ENCODE peak calls at places on chromosomes 16 and 17, in six cellular contexts. W is fibroblast of pulmonary artery, H is OCI-LY7, I is fibroblast of lung, B is GM06990, F is body of pancreas. U is an unnamed sample.
A peak's percentile ranks its signal among the peaks of the same experiment; 100 is the strongest.

GRCh38 chr16:50273382-50273690 is 7.0 kb downstream of the ADCY7 start:
- DNase-seq in W (no peak), H (no peak), I (no peak), B (no peak), F (no peak), U (no peak)

GRCh38 chr17:75830168-75831031 is 13.8 kb downstream of the UNC13D start:
- DNase-seq in W (no peak), H (peak; percentile 55), I (no peak), B (no peak), F (no peak), U (no peak)

GRCh38 chr16:26261621-26262020 is 569.9 kb downstream of the HS3ST4 start:
- DNase-seq in W (no peak), H (no peak), I (no peak), B (no peak), F (no peak), U (no peak)

GRCh38 chr16:47316686-47317085 is 144.2 kb downstream of the ITFG1 start:
- DNase-seq in W (no peak), H (no peak), I (no peak), B (no peak), F (no peak), U (no peak)

GRCh38 chr17:13981881-13982280 is 87.4 kb upstream of the COX10 start:
- DNase-seq in W (no peak), H (no peak), I (no peak), B (no peak), F (no peak), U (no peak)

GRCh38 chr17:67475161-67475887 is 98.2 kb downstream of the PITPNC1 start:
- DNase-seq in W (peak; percentile 83), H (peak; percentile 85), I (peak; percentile 63), B (peak; percentile 68), F (peak; percentile 89), U (no peak)

GRCh38 chr17:46942441-46943217 is 19.7 kb downstream of the GOSR2 start:
- DNase-seq in W (peak; percentile 87), H (peak; percentile 79), I (peak; percentile 56), B (no peak), F (peak; percentile 65), U (no peak)

GRCh38 chr17:8121531-8122390 is 2.1 kb downstream of the HES7 start:
- DNase-seq in W (peak; percentile 44), H (peak; percentile 86), I (peak; percentile 60), B (peak; percentile 84), F (no peak), U (no peak)

GRCh38 chr17:77831497-77832179 is 126.9 kb upstream of the TNRC6C start:
- DNase-seq in W (peak; percentile 68), H (no peak), I (peak; percentile 87), B (no peak), F (no peak), U (no peak)

GRCh38 chr16:84507011-84507982 is 2.8 kb upstream of the MEAK7 start:
- DNase-seq in W (no peak), H (peak; percentile 89), I (no peak), B (peak; percentile 82), F (no peak), U (no peak)

GRCh38 chr16:56233795-56234566 is 42.7 kb downstream of the GNAO1 start:
- DNase-seq in W (no peak), H (no peak), I (no peak), B (no peak), F (no peak), U (no peak)

GRCh38 chr16:69371564-69371963 is 14.2 kb downstream of the TERF2 start:
- DNase-seq in W (no peak), H (peak; percentile 88), I (no peak), B (no peak), F (no peak), U (no peak)

GRCh38 chr17:79072544-79072943 is 2.1 kb upstream of the ENGASE start:
- DNase-seq in W (no peak), H (no peak), I (no peak), B (no peak), F (no peak), U (no peak)

GRCh38 chr17:38980455-38981217 is 13.4 kb upstream of the FBXO47 start:
- DNase-seq in W (peak; percentile 32), H (no peak), I (peak; percentile 51), B (no peak), F (no peak), U (peak; percentile 79)

GRCh38 chr17:55321507-55322064 is 56.8 kb downstream of the HLF start:
- DNase-seq in W (no peak), H (no peak), I (no peak), B (no peak), F (no peak), U (no peak)

GRCh38 chr17:63477471-63478440 is 895 bp downstream of the ACE start:
- DNase-seq in W (no peak), H (no peak), I (no peak), B (no peak), F (no peak), U (no peak)

GRCh38 chr17:34635876-34636275 is 56.5 kb downstream of the TMEM132E start:
- DNase-seq in W (no peak), H (no peak), I (no peak), B (no peak), F (no peak), U (no peak)

GRCh38 chr17:34639706-34640425 is 60.5 kb downstream of the TMEM132E start:
- DNase-seq in W (no peak), H (no peak), I (no peak), B (no peak), F (no peak), U (no peak)

GRCh38 chr17:34638526-34639260 is 59.3 kb downstream of the TMEM132E start:
- DNase-seq in W (no peak), H (no peak), I (no peak), B (no peak), F (no peak), U (no peak)

GRCh38 chr17:34637041-34637547 is 57.7 kb downstream of the TMEM132E start:
- DNase-seq in W (no peak), H (no peak), I (no peak), B (no peak), F (no peak), U (no peak)

DNA sequence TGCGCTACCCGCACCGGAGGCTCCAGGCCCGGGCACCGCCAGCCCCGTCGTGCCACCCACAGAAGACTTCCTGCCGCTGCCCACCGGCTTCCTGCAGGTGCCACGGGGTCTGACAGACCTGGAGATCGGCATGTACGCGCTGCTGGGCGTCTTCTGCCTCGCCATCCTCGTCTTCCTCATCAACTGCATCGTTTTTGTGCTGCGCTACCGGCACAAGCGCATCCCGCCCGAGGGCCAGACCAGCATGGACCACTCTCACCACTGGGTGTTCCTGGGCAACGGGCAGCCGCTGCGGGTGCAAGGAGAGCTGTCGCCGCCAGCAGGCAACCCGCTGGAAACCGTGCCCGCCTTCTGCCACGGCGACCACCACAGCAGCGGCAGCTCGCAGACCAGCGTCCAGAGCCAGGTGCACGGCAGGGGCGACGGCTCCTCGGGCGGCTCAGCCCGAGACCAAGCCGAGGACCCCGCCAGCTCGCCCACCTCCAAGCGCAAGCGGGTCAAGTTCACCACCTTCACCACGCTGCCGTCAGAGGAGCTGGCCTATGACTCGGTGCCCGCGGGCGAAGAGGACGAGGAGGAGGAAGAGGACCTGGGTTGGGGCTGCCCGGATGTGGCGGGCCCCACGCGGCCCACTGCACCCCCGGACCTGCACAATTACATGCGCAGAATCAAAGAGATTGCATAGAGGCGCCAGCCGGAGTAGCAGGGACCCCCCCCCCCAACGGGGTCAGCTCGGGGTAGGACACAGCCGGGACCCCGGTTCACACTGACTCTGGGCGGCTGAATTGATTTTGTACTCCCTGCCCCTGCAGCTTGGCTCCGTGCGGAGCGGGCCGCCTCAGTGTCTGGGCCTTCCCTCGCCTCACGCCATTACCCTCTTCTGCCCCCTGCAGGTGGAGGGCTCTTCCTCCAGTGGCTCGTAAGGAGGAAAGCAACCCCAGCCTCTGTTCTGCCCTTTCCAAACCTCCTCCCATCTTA is 58.5 kb downstream of the TMEM132E start:
- DNase-seq in W (peak; percentile 70), H (peak; percentile 63), I (peak; percentile 35), B (peak; percentile 36), F (peak; percentile 84), U (peak; percentile 2)
- H3K4me3 ChIP-seq in W (no peak overlapping the region), H (no peak overlapping the region), I (no peak overlapping the region), B (no peak overlapping the region), F (no peak overlapping the region), U (peak overlapping the region; percentile 23)

GRCh38 chr16:1330931-1331711 is 2.3 kb upstream of the BAIAP3 start:
- DNase-seq in W (no peak), H (peak; percentile 37), I (no peak), B (no peak), F (no peak), U (no peak)

GRCh38 chr16:1327619-1327947 is 5.9 kb upstream of the BAIAP3 start:
- DNase-seq in W (no peak), H (no peak), I (no peak), B (no peak), F (no peak), U (no peak)

GRCh38 chr16:1332618-1333148 is 762 bp upstream of the BAIAP3 start:
- DNase-seq in W (no peak), H (no peak), I (no peak), B (no peak), F (no peak), U (no peak)

GRCh38 chr16:1331712-1332617 is 1.5 kb upstream of the BAIAP3 start:
- DNase-seq in W (peak; percentile 84), H (peak; percentile 97), I (peak; percentile 25), B (peak; percentile 59), F (peak; percentile 89), U (peak; percentile 12)

GRCh38 chr16:1330260-1330914 is 3.1 kb upstream of the BAIAP3 start:
- DNase-seq in W (no peak), H (peak; percentile 29), I (no peak), B (no peak), F (no peak), U (no peak)
- TF ChIP-seq CTCF in W (peak; percentile 44), H (peak; percentile 78), I (peak; percentile 42), B (peak; percentile 58), F (no peak), U (peak; percentile 49)

GRCh38 chr17:21247859-21248258 is 5.4 kb downstream of the NATD1 start:
- DNase-seq in W (no peak), H (no peak), I (no peak), B (no peak), F (no peak), U (no peak)
- H3K4me3 ChIP-seq in W (no peak overlapping the region), H (no peak overlapping the region), I (no peak overlapping the region), B (no peak overlapping the region), F (no peak overlapping the region), U (no peak overlapping the region)

GRCh38 chr17:45247429-45248131 is 14.3 kb downstream of the SPATA32 start:
- DNase-seq in W (peak; percentile 86), H (peak; percentile 94), I (peak; percentile 83), B (peak; percentile 96), F (peak; percentile 98), U (no peak)
- TF ChIP-seq CTCF in W (no peak), H (no peak), I (no peak), B (no peak), F (no peak), U (no peak)

U was measured in BJ.